ENCODE peak calls at places on chromosome 12, in four cellular contexts. F is H9, P is IMR-90, H is H1. G is an unnamed sample.

GRCh38 chr12:123990512-123990911 is 17.5 kb downstream of the ZNF664 start:
- DNase-seq in P (peak; percentile 46), H (no peak), F (no peak), G (peak; percentile 59)

GRCh38 chr12:65637774-65638173 is 186.5 kb upstream of the HMGA2 start:
- DNase-seq in H (no peak), P (peak; percentile 86), F (no peak), G (no peak)

GRCh38 chr12:104055686-104056388 is 5.8 kb upstream of the GLT8D2 start:
- DNase-seq in P (peak; percentile 47), H (no peak), F (no peak), G (peak; percentile 73)

GRCh38 chr12:5138845-5139244 is 95.2 kb downstream of the KCNA5 start:
- DNase-seq in F (no peak), H (no peak), P (peak; percentile 74), G (no peak)

GRCh38 chr12:47967461-47968430 is 4.3 kb downstream of the TMEM106C start:
- DNase-seq in F (no peak), H (no peak), P (peak; percentile 17), G (no peak)

GRCh38 chr12:88805692-88806091 is 225.4 kb upstream of the KITLG start:
- DNase-seq in F (peak; percentile 27), P (no peak), H (no peak), G (peak; percentile 6)

GRCh38 chr12:125121095-125121494 is 55.9 kb downstream of the AACS start:
- DNase-seq in H (no peak), F (no peak), P (no peak), G (no peak)

GRCh38 chr12:94047781-94048567 is 100.4 kb upstream of the PLXNC1 start:
- DNase-seq in F (no peak), H (no peak), P (no peak), G (no peak)

GRCh38 chr12:41264281-41264680 is 76.2 kb downstream of the PDZRN4 start:
- DNase-seq in F (no peak), H (no peak), P (no peak), G (no peak)

GRCh38 chr12:49693931-49694439 is 13.2 kb downstream of the FMNL3 start:
- DNase-seq in P (no peak), H (no peak), F (no peak), G (no peak)

GRCh38 chr12:57833672-57834071 is 12.9 kb downstream of the CTDSP2 start:
- DNase-seq in P (no peak), F (no peak), H (no peak), G (no peak)
- H2AK5ac ChIP-seq in P (peak overlapping the region; percentile 2), F (no peak overlapping the region), H (no peak overlapping the region), G (no peak overlapping the region)

GRCh38 chr12:53186745-53187144 is 6.0 kb upstream of the CSAD start:
- DNase-seq in P (no peak), H (no peak), F (no peak), G (no peak)

GRCh38 chr12:53187145-53187899 is 6.6 kb upstream of the CSAD start:
- DNase-seq in H (no peak), P (no peak), F (no peak), G (no peak)

GRCh38 chr12:53184828-53185227 is 4.1 kb upstream of the CSAD start:
- DNase-seq in F (no peak), H (no peak), P (no peak), G (no peak)

GRCh38 chr12:53182836-53183235 is 2.1 kb upstream of the CSAD start:
- DNase-seq in H (no peak), P (no peak), F (no peak), G (no peak)

GRCh38 chr12:53185582-53186153 is 4.9 kb upstream of the CSAD start:
- DNase-seq in P (no peak), H (no peak), F (no peak), G (no peak)
- H3K56ac ChIP-seq in P (no peak overlapping the region), H (no peak overlapping the region), F (no peak overlapping the region), G (no peak overlapping the region)

GRCh38 chr12:24527102-24527501 is 421.8 kb downstream of the BCAT1 start:
- DNase-seq in F (no peak), P (no peak), H (no peak), G (no peak)
- H2BK15ac ChIP-seq in F (no peak overlapping the region), P (no peak overlapping the region), H (no peak overlapping the region), G (no peak overlapping the region)

DNA sequence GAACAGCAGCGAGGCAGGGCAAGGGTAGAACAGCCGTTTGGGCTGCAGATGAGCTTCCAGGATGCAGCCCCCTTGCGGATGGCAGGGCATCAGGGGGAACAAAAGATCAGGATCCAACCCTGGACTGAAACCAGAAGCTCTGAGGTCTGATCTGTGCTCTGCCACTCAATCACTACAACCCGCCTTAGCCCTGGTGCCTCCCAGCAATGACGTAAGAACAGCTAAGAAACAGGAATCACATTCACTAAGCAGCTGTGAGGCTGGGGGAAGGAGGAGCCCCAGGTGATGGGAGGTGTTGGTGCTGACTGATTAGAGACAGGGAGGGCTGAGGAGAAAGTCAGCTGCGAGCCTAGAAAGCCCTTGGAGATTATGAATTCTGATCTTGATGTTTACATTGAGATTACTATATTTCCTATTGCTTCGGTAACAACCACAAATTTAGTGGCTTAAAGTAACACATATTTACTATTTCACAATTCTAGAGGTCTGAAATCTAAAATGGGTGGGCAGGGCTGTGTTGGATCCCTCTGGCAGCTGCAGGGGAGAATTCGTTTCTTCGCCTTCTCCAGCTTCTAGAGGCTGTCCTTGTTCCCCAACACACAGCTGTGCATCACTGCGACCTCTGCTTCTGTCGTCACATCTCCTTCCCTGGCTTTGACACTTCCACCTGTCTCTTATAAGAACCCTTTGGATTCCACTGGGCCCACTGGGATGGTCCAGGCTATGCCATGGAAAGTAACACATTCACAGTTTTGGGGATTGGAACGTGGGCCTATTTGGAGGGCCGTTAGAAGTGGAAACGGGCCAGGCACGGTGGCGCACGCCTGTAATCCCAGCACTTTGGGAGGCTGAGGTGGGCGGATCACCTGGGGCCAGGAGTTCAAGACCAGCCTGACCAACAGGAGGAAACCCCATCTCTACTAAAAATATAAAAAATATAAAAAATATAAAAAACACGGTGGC is 6.1 kb upstream of the CD9 start:
- DNase-seq in P (peak; percentile 58), F (peak; percentile 93), H (no peak), G (peak; percentile 96)
- H2AK5ac ChIP-seq in P (peak overlapping the region; percentile 93), F (no peak overlapping the region), H (no peak overlapping the region), G (no peak overlapping the region)

GRCh38 chr12:57580466-57580795 is 10.6 kb upstream of the PIP4K2C start:
- DNase-seq in H (no peak), F (no peak), P (no peak), G (no peak)

GRCh38 chr12:57579677-57580465 is 11.1 kb upstream of the PIP4K2C start:
- DNase-seq in H (no peak), F (no peak), P (peak; percentile 24), G (no peak)

GRCh38 chr12:57582440-57582839 is 8.6 kb upstream of the PIP4K2C start:
- DNase-seq in P (no peak), H (no peak), F (no peak), G (no peak)

GRCh38 chr12:57583008-57583831 is 7.8 kb upstream of the PIP4K2C start:
- DNase-seq in H (peak; percentile 25), P (peak; percentile 81), F (peak; percentile 85), G (peak; percentile 94)

DNA sequence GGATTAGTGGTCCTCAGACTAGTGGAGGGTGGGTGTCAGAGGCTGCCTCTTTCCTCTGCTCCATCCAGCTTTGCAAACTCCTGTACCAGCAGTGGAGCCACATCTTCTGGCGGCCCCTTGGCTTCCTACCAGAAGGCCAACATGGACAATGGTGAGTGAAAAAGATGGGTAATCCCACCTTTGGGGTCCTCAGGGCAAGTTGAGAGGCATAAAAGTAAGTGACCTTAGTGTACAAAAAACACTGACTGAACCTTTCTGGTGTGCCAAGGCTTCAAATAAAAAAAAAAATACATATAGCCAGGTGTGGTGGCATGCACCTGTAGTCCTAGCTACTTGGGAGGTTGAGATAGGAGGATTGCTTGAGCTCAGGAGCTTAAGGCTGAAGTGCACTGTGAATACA is 9.2 kb upstream of the PIP4K2C start:
- DNase-seq in P (no peak), H (no peak), F (no peak), G (no peak)
- H3K56ac ChIP-seq in P (no peak overlapping the region), H (no peak overlapping the region), F (no peak overlapping the region), G (no peak overlapping the region)

GRCh38 chr12:121400332-121401139 is 618 bp downstream of the RNF34 start:
- DNase-seq in H (no peak), P (peak; percentile 47), F (peak; percentile 55), G (peak; percentile 73)
- H2BK15ac ChIP-seq in H (no peak overlapping the region), P (no peak overlapping the region), F (no peak overlapping the region), G (no peak overlapping the region)

GRCh38 chr12:132196873-132197390 is 52.7 kb downstream of the NOC4L start:
- DNase-seq in H (no peak), F (no peak), P (no peak), G (no peak)
- H2AK5ac ChIP-seq in H (no peak overlapping the region), F (no peak overlapping the region), P (no peak overlapping the region), G (no peak overlapping the region)

DNA sequence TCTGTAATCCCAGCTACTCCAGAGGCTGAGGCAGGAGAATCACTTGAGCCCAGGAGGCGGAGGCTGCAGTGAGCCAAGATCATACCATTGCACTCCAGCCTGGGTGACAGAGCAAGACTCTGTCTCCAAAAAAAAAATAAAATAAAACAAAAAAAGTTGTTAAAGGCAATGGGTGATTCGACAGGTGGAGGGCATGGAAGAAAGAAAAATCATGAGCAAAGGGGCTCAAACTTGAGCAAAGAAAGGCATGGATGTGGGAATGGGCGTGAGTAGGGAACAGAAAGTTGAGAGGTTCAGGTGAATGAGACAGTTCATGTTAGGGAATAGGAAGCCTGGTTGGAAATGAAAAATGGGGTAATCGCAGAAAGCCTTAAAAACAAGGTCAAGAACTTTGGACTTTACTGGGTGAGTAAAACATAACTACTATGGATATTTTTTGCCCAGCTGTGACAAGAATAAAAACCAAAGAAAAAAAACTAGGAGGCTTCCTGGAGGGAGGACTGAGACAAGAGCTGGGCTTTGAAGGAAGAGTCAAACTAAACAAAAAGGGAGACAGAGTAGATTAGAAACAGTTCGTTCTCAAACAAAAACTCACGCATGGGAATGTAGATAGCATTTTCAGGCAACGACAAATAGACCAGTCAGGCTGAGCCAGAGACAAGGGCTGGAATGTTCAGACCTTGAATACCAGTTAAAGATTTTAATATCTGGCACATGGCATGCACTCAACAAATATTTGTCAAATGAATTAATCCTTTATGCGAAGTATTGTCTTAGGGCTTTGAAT is 18.8 kb downstream of the PYM1 start:
- DNase-seq in H (no peak), P (peak; percentile 51), F (no peak), G (no peak)
- H3K56ac ChIP-seq in H (no peak overlapping the region), P (no peak overlapping the region), F (no peak overlapping the region), G (no peak overlapping the region)

DNA sequence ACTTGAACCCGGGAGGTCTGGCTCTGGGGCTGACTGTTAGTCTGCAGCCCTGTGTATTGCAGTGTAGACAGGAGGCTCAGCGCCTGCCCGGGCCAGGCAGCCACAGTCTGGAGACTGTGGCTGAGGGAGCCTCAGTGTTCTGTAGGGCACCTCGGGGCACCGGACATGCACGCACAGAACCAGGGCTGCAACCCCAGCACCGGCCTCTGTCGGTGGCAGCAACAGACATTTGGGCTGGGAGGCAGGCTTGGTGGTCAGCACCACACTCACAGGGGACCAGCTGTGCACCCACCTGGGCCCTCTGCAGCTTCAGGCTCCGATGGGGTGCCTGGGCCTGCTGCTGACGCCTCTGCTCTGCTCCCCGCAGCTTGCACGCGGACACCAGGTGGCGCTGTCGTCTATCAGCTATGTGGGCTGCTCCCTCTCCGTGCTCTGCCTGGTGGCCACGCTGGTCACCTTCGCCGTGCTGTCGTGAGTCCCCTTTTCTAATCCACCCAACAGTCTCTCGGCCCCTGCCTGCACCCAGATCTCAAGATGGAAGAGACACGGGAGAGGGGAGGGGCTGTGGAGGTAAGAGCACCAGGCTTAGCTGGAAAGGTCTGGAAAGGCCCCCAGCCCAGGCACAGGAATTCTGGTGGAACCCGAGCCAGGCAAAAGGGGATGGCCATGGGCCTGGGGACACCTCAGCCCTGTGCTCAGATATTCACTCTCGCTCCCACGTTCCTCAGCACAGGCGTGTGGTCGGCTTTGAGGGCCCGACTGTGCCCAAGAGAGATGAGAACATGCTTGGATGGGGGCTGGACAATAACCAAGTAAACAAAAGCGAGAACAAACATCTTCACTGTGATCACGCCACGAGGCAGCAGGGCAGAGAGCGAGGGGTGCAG is 151.0 kb downstream of the ADGRD1 start:
- DNase-seq in F (peak; percentile 94), H (peak; percentile 63), P (peak; percentile 16), G (peak; percentile 81)
- H2BK15ac ChIP-seq in F (no peak overlapping the region), H (no peak overlapping the region), P (no peak overlapping the region), G (no peak overlapping the region)

GRCh38 chr12:79260923-79261322 is 396.3 kb downstream of the SYT1 start:
- DNase-seq in H (no peak), F (no peak), P (no peak), G (no peak)
- H2AK5ac ChIP-seq in H (no peak overlapping the region), F (no peak overlapping the region), P (no peak overlapping the region), G (no peak overlapping the region)

G was measured in mesendoderm.